ENCODE peak calls at places on chromosomes 6 and 20, in seven cellular contexts. R is hepatocyte, B is transverse colon, D is AG04450, C is heart right ventricle, O is OCI-LY7, U is psoas muscle. A is an unnamed sample.

GRCh38 chr6:82415820-82416219 is 52.2 kb downstream of the TPBG start:
- DNase-seq in R (no peak), B (no peak), D (no peak), C (no peak), O (no peak), U (no peak), A (no peak)

GRCh38 chr20:32524871-32525501 is 60.1 kb downstream of the NOL4L start:
- DNase-seq in R (no peak), B (peak), D (no peak), C (peak), O (no peak), U (peak), A (no peak)

GRCh38 chr6:82083646-82084045 is 163.9 kb downstream of the IBTK start:
- DNase-seq in R (no peak), B (no peak), D (no peak), C (no peak), O (no peak), U (no peak), A (no peak)

GRCh38 chr6:3442444-3443220 is 14.2 kb downstream of the SLC22A23 start:
- DNase-seq in R (peak), B (no peak), D (no peak), C (no peak), O (no peak), U (no peak), A (no peak)

GRCh38 chr20:63363981-63364536 is 2.9 kb upstream of the CHRNA4 start:
- DNase-seq in R (no peak), B (no peak), D (no peak), C (peak), O (no peak), U (no peak), A (no peak)

GRCh38 chr6:30914076-30914853 is at the start of gene VARS2:
- DNase-seq in R (peak), B (peak), D (peak), C (peak), O (peak), U (peak), A (peak)

GRCh38 chr20:13148961-13149360 is 72.1 kb upstream of the ISM1 start:
- DNase-seq in R (no peak), B (no peak), D (no peak), C (no peak), O (no peak), U (no peak), A (no peak)

GRCh38 chr6:150202404-150202803 is 59.6 kb downstream of the PPP1R14C start:
- DNase-seq in R (peak), B (peak), D (no peak), C (no peak), O (no peak), U (no peak), A (no peak)

GRCh38 chr6:106519460-106520394 is 109.6 kb downstream of the RTN4IP1 start:
- DNase-seq in R (peak), B (peak), D (peak), C (peak), O (peak), U (no peak), A (no peak)

GRCh38 chr20:62002882-62003480 is 62.7 kb downstream of the TAF4 start:
- DNase-seq in R (peak), B (no peak), D (no peak), C (no peak), O (no peak), U (no peak), A (no peak)

GRCh38 chr20:62616728-62617621 is 25.3 kb upstream of the SLCO4A1 start:
- DNase-seq in R (peak), B (peak), D (peak), C (peak), O (peak), U (peak), A (no peak)

GRCh38 chr20:36951198-36951976 is at the start of gene SAMHD1:
- DNase-seq in R (peak), B (peak), D (peak), C (peak), O (peak), U (peak), A (peak)

GRCh38 chr6:42929928-42930360 is 664 bp downstream of the CNPY3 start:
- DNase-seq in R (peak), B (peak), D (peak), C (no peak), O (peak), U (no peak), A (no peak)

GRCh38 chr6:170091639-170092579 is 199.0 kb downstream of the DLL1 start:
- DNase-seq in R (no peak), B (no peak), D (no peak), C (no peak), O (no peak), U (no peak), A (no peak)

GRCh38 chr6:42260424-42260888 is 42.8 kb upstream of the MRPS10 start:
- DNase-seq in R (peak), B (no peak), D (no peak), C (no peak), O (peak), U (no peak), A (peak)

GRCh38 chr20:62651285-62652021 is 9.2 kb downstream of the SLCO4A1 start:
- DNase-seq in R (peak), B (peak), D (no peak), C (peak), O (peak), U (peak), A (no peak)

GRCh38 chr6:137291441-137291840 is 72.3 kb upstream of the IFNGR1 start:
- DNase-seq in R (no peak), B (peak), D (no peak), C (no peak), O (no peak), U (no peak), A (no peak)

GRCh38 chr20:58990651-58991445 is 9.8 kb downstream of the NELFCD start:
- DNase-seq in R (no peak), B (no peak), D (no peak), C (no peak), O (no peak), U (no peak), A (no peak)

GRCh38 chr6:49805246-49805645 is 18.2 kb upstream of the PGK2 start:
- DNase-seq in R (no peak), B (no peak), D (no peak), C (no peak), O (no peak), U (no peak), A (no peak)

GRCh38 chr6:3226422-3227362 is 761 bp downstream of the TUBB2B start:
- DNase-seq in R (peak), B (no peak), D (no peak), C (peak), O (peak), U (peak), A (no peak)

DNA sequence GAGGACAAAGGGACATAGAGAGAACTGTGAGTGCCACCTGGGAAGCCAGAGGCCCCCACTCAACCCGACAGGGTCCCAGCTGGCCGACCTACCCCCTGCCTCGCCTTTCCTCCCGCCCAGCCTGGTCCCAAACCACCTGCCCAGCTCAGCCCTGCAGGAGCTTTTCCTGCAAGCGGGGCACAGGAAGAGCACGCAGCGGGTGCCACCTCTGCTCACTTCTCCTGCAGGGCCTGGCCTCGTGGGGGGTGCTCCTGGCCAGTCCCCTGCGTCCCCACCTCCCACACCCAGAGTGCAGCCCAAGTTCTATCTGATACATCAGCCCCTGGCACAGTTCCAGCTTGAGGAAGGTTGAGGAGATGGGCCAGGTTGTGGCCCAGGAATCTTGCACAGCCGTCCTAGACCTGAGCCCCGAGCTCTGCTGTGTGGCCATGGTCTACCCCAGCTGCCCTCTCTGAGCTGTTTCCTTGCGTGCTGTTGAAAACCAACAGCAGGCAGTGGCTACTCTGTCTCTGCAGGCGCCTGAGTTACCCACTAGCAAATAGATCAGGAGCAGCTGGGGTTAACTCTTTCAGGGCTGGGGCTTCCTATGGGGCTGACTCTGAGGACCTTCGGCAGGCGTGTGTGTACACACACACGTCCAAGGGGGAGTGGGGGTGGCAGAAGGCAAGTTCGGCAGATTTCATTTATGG is 1.7 kb downstream of the NECAB3 start:
- DNase-seq in R (no peak), B (no peak), D (no peak), C (no peak), O (no peak), U (no peak), A (no peak)
- H3K4me3 ChIP-seq in R (peak), B (no peak), D (peak), C (peak), O (peak), U (peak), A (peak)

GRCh38 chr6:131807321-131807643 is 538 bp upstream of the ENPP1 start:
- DNase-seq in R (no peak), B (no peak), D (no peak), C (no peak), O (no peak), U (no peak), A (no peak)

GRCh38 chr6:131803007-131803769 is 4.6 kb upstream of the ENPP1 start:
- DNase-seq in R (no peak), B (no peak), D (no peak), C (no peak), O (no peak), U (no peak), A (no peak)

GRCh38 chr6:131811510-131811909 is 3.7 kb downstream of the ENPP1 start:
- DNase-seq in R (no peak), B (no peak), D (no peak), C (no peak), O (no peak), U (no peak), A (no peak)

GRCh38 chr6:131808460-131809269 is 845 bp downstream of the ENPP1 start:
- DNase-seq in R (no peak), B (no peak), D (no peak), C (no peak), O (no peak), U (no peak), A (no peak)

GRCh38 chr6:131807644-131808459 is at the start of gene ENPP1:
- DNase-seq in R (peak), B (peak), D (no peak), C (peak), O (no peak), U (peak), A (peak)
- TF ChIP-seq CTCF in R (peak), B (peak), D (peak), C (peak), O (no peak), U (peak), A (peak)

GRCh38 chr20:14556206-14556605 is 218.8 kb upstream of the FLRT3 start:
- DNase-seq in R (no peak), B (no peak), D (no peak), C (no peak), O (no peak), U (no peak), A (no peak)

GRCh38 chr20:14562976-14563375 is 225.6 kb upstream of the FLRT3 start:
- DNase-seq in R (no peak), B (no peak), D (no peak), C (no peak), O (no peak), U (no peak), A (no peak)

GRCh38 chr20:14566505-14566904 is 229.1 kb upstream of the FLRT3 start:
- DNase-seq in R (peak), B (no peak), D (no peak), C (no peak), O (no peak), U (no peak), A (no peak)

DNA sequence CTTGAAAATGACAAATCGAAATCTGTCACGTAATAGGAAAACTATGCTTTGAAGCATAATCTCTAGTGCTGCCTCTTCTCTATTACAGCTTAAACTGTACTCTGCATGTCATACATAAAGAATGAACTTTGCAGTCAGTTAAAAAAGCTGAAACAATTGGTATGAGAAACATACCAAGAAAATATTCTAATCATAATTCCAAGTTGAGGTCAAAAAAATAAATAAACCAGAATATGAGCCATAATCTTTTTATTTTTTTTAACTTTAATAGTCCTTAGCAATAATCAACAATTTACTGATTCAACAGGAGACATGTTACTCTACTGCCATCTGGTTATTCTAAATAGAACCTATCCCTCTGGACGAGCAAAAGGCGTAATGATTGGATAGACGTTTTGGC is 224.3 kb upstream of the FLRT3 start:
- DNase-seq in R (no peak), B (no peak), D (peak), C (no peak), O (no peak), U (no peak), A (no peak)
- H3K4me3 ChIP-seq in R (no peak), B (no peak), D (no peak), C (no peak), O (no peak), U (no peak), A (no peak)

GRCh38 chr6:73642530-73642929 is 11.3 kb downstream of the SLC17A5 start:
- DNase-seq in R (no peak), B (no peak), D (no peak), C (no peak), O (no peak), U (no peak), A (no peak)

GRCh38 chr6:73636048-73636447 is 17.7 kb downstream of the SLC17A5 start:
- DNase-seq in R (no peak), B (no peak), D (no peak), C (no peak), O (no peak), U (no peak), A (no peak)

GRCh38 chr6:73637404-73637803 is 16.4 kb downstream of the SLC17A5 start:
- DNase-seq in R (no peak), B (no peak), D (no peak), C (no peak), O (no peak), U (no peak), A (no peak)

GRCh38 chr6:73640179-73640750 is 13.5 kb downstream of the SLC17A5 start:
- DNase-seq in R (no peak), B (no peak), D (no peak), C (no peak), O (no peak), U (no peak), A (no peak)

DNA sequence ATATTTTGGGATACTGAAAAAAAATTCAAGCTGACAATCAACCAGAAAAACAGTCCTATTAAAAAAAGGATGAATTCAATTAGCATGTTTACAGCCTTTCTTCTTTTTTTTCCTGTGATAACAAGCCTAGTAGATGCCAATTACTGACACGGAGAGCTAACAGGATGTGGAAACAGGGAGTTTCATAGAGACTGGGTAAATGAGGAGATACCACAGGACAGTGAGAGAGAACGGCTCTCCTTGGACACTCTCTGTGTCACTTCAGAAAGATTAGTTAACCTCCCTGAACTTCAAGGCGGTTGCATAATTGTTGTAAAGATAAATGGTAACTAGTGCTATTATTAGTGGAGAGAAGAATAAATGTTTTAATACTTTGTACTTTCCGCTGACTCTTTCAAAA is 14.8 kb downstream of the SLC17A5 start:
- DNase-seq in R (no peak), B (no peak), D (no peak), C (no peak), O (no peak), U (no peak), A (no peak)
- TF ChIP-seq CTCF in R (no peak), B (no peak), D (no peak), C (no peak), O (no peak), U (no peak), A (no peak)

GRCh38 chr6:27492776-27493175 is 19.9 kb upstream of the ZNF184 start:
- DNase-seq in R (no peak), B (no peak), D (no peak), C (no peak), O (no peak), U (no peak), A (no peak)

GRCh38 chr6:27494103-27494502 is 21.2 kb upstream of the ZNF184 start:
- DNase-seq in R (no peak), B (no peak), D (no peak), C (no peak), O (no peak), U (no peak), A (no peak)

GRCh38 chr6:27500177-27500576 is 27.3 kb upstream of the ZNF184 start:
- DNase-seq in R (no peak), B (no peak), D (no peak), C (no peak), O (no peak), U (no peak), A (no peak)

GRCh38 chr6:27495386-27496135 is 22.7 kb upstream of the ZNF184 start:
- DNase-seq in R (peak), B (no peak), D (no peak), C (peak), O (no peak), U (peak), A (peak)

GRCh38 chr6:27494987-27495385 is 22.1 kb upstream of the ZNF184 start:
- DNase-seq in R (no peak), B (no peak), D (no peak), C (no peak), O (no peak), U (no peak), A (no peak)
- H3K4me3 ChIP-seq in R (peak), B (no peak), D (peak), C (peak), O (no peak), U (peak), A (peak)

A was measured in LNCaP clone FGC.